ENCODE peak calls at places on chromosomes 13 and 19, in five cellular contexts. S is adrenal gland, X is A549, Q is K562, D is right lobe of liver. J is an unnamed sample.

GRCh38 chr19:577439-578392 is 5.3 kb downstream of the BSG start:
- DNase-seq in X (no peak), S (no peak), Q (no peak), D (peak), J (no peak)

GRCh38 chr19:19217110-19217509 is 5.4 kb downstream of the NCAN start:
- DNase-seq in Q (peak), X (peak), D (no peak), S (no peak), J (no peak)

GRCh38 chr13:21813844-21814243 is 143.0 kb downstream of the FGF9 start:
- DNase-seq in Q (no peak), X (no peak), D (no peak), S (no peak), J (no peak)

GRCh38 chr13:80550856-80551532 is 210.1 kb upstream of the SPRY2 start:
- DNase-seq in D (no peak), Q (peak), S (no peak), X (no peak), J (no peak)

GRCh38 chr19:28509079-28509895 is 703.7 kb downstream of the UQCRFS1 start:
- DNase-seq in D (no peak), X (no peak), S (no peak), Q (no peak), J (no peak)

GRCh38 chr13:52862358-52863206 is 14.1 kb upstream of the PCDH8 start:
- DNase-seq in D (no peak), Q (peak), X (peak), S (no peak), J (no peak)

GRCh38 chr19:31389874-31390273 is 40.6 kb upstream of the TSHZ3 start:
- DNase-seq in X (no peak), S (no peak), Q (no peak), D (no peak), J (no peak)

GRCh38 chr19:11418518-11419506 is at the start of gene RGL3:
- DNase-seq in S (no peak), Q (no peak), D (peak), X (no peak), J (no peak)

GRCh38 chr19:17107546-17108452 is 32.2 kb downstream of the MYO9B start:
- DNase-seq in D (peak), S (peak), X (peak), Q (no peak), J (peak)

GRCh38 chr19:35154535-35155406 is at the start of gene FXYD5:
- DNase-seq in S (peak), X (peak), D (peak), Q (peak), J (peak)

GRCh38 chr13:40692946-40693345 is 26.5 kb upstream of the FOXO1 start:
- DNase-seq in D (no peak), X (no peak), S (no peak), Q (no peak), J (no peak)

GRCh38 chr13:106573855-106574254 is 5.9 kb upstream of the ARGLU1 start:
- DNase-seq in X (no peak), Q (no peak), S (no peak), D (no peak), J (peak)

GRCh38 chr19:31438401-31439269 is 89.4 kb upstream of the TSHZ3 start:
- DNase-seq in S (no peak), Q (no peak), X (no peak), D (no peak), J (no peak)

GRCh38 chr13:41061914-41062837 is 867 bp downstream of the WBP4 start:
- DNase-seq in S (no peak), D (no peak), Q (no peak), X (no peak), J (no peak)

GRCh38 chr19:4064073-4064550 is 2.6 kb downstream of the ZBTB7A start:
- DNase-seq in D (no peak), S (peak), X (no peak), Q (no peak), J (peak)

GRCh38 chr19:29525901-29526729 is at the start of gene VSTM2B:
- DNase-seq in D (peak), S (no peak), X (no peak), Q (no peak), J (no peak)

GRCh38 chr13:32650705-32651311 is 64.6 kb downstream of the PDS5B start:
- DNase-seq in S (peak), Q (peak), X (peak), D (no peak), J (no peak)

GRCh38 chr19:35641515-35642151 is at the start of gene ETV2:
- DNase-seq in Q (peak), S (no peak), D (no peak), X (no peak), J (peak)

GRCh38 chr13:109769275-109769674 is 17.1 kb downstream of the IRS2 start:
- DNase-seq in Q (no peak), X (no peak), S (no peak), D (no peak), J (no peak)

GRCh38 chr13:109767023-109767422 is 19.4 kb downstream of the IRS2 start:
- DNase-seq in Q (no peak), D (peak), S (no peak), X (no peak), J (no peak)

GRCh38 chr13:109768616-109769015 is 17.8 kb downstream of the IRS2 start:
- DNase-seq in X (no peak), D (no peak), S (no peak), Q (no peak), J (no peak)

GRCh38 chr13:109769921-109770320 is 16.5 kb downstream of the IRS2 start:
- DNase-seq in X (no peak), D (no peak), Q (no peak), S (no peak), J (no peak)

GRCh38 chr13:109768176-109768575 is 18.2 kb downstream of the IRS2 start:
- DNase-seq in S (no peak), Q (no peak), D (no peak), X (no peak), J (no peak)
- H3K4me3 ChIP-seq in S (no peak), Q (no peak), D (no peak), X (no peak), J (no peak)

GRCh38 chr19:6556043-6556449 is 25.2 kb downstream of the TNFSF9 start:
- DNase-seq in S (no peak), Q (no peak), D (no peak), X (no peak), J (no peak)
- TF ChIP-seq CTCF in S (no peak), Q (no peak), D (no peak), X (no peak), J (no peak)

GRCh38 chr19:13053761-13054604 is 48.7 kb downstream of the LYL1 start:
- DNase-seq in X (peak), Q (no peak), S (peak), D (peak), J (peak)

GRCh38 chr19:13054605-13055212 is 47.9 kb downstream of the LYL1 start:
- DNase-seq in D (no peak), S (no peak), Q (no peak), X (no peak), J (no peak)

GRCh38 chr19:13052447-13053232 is 50.0 kb downstream of the LYL1 start:
- DNase-seq in D (no peak), Q (no peak), S (no peak), X (no peak), J (no peak)

GRCh38 chr19:13051581-13052165 is 51.0 kb downstream of the LYL1 start:
- DNase-seq in S (peak), X (peak), Q (peak), D (no peak), J (peak)

DNA sequence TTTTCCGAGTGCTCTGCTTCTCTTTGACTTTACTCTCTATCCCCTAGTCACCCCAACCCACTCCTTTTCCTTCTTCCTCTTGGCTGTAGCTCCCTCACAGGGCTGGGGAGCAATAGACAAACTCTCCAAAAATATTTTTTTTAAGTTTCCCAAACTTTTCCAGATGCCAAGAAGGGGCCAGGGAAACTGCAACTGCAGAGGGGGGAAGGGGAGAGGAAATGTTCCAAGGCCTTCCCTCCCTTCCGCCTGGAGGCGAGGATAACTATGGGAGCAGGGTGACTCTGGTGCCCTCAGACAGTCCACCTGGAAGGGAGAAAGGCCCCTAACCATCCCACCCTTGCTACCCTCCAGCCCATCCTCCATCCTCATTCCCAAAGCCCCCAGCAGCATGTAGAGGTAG is 49.4 kb downstream of the LYL1 start:
- DNase-seq in Q (no peak), X (no peak), S (no peak), D (no peak), J (peak)
- H3K4me3 ChIP-seq in Q (no peak), X (no peak), S (no peak), D (no peak), J (no peak)

GRCh38 chr13:29423050-29423449 is 172.4 kb downstream of the SLC7A1 start:
- DNase-seq in Q (no peak), D (no peak), S (no peak), X (no peak), J (no peak)

GRCh38 chr13:29422015-29422414 is 173.5 kb downstream of the SLC7A1 start:
- DNase-seq in X (no peak), D (no peak), Q (no peak), S (no peak), J (no peak)

DNA sequence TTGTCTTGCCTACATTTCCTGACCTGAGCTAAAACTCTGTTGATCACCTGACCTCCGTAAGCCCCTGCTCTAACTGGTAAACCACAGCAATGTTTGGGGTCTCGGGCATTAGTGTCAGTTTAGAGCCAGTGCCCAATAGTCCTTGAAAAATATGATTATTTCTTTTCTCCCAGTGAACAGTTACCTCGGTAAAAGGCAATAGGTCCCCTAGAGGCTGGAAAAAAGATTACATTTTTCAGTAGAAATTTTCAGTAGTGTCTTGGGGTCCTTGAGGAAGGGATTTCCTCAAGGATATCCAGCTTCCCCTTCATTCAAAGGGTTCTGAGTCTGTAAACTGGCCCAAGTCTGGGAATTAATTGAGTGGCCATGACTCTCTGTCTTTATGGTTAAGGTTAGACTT is 177.5 kb downstream of the SLC7A1 start:
- DNase-seq in S (no peak), D (no peak), Q (no peak), X (no peak), J (no peak)
- TF ChIP-seq CTCF in S (no peak), D (no peak), Q (no peak), X (no peak), J (no peak)

J was measured in ovary.